ENCODE peak calls at places on chromosome X, in ten cellular contexts. X is heart left ventricle, I is H1, G is IMR-90, A is lower leg skin, Z is GM12892, V is NB4, K is breast epithelium, N is A549, M is K562. O is an unnamed sample.

GRCh38 chrX:67596839-67597790 is 53.3 kb downstream of the AR start:
- DNase-seq in X (no peak), I (no peak), G (no peak), A (no peak), Z (no peak), V (no peak), K (no peak), N (no peak), M (no peak), O (no peak)

GRCh38 chrX:47063179-47063578 is 15.1 kb upstream of the RGN start:
- DNase-seq in X (no peak), I (no peak), G (no peak), A (no peak), Z (no peak), V (no peak), K (no peak), N (no peak), M (no peak), O (no peak)

GRCh38 chrX:46953597-46953996 is 41.4 kb downstream of the JADE3 start:
- DNase-seq in X (no peak), I (no peak), G (no peak), A (no peak), Z (no peak), V (peak; percentile 50), K (no peak), N (no peak), M (no peak), O (no peak)

GRCh38 chrX:135974279-135974856 is 580 bp upstream of the MMGT1 start:
- DNase-seq in X (peak; percentile 72), I (peak; percentile 48), G (peak; percentile 52), A (peak; percentile 51), Z (peak; percentile 48), V (peak; percentile 80), K (no peak), N (peak; percentile 41), M (peak; percentile 74), O (no peak)

GRCh38 chrX:41386222-41386990 is 52.4 kb downstream of the DDX3X start:
- DNase-seq in X (no peak), I (no peak), G (peak; percentile 41), A (no peak), Z (no peak), V (no peak), K (no peak), N (no peak), M (no peak), O (no peak)

GRCh38 chrX:16125520-16126149 is 2.3 kb downstream of the GRPR start:
- DNase-seq in X (no peak), I (no peak), G (no peak), A (no peak), Z (no peak), V (no peak), K (no peak), N (no peak), M (no peak), O (no peak)

GRCh38 chrX:72247206-72247944 is 8.5 kb upstream of the ERCC6L start:
- DNase-seq in X (no peak), I (no peak), G (peak; percentile 27), A (no peak), Z (no peak), V (no peak), K (no peak), N (no peak), M (peak; percentile 56), O (no peak)

GRCh38 chrX:21373637-21374162 is 518 bp upstream of the CNKSR2 start:
- DNase-seq in X (peak; percentile 26), I (no peak), G (no peak), A (no peak), Z (no peak), V (no peak), K (no peak), N (peak; percentile 28), M (no peak), O (peak; percentile 3)

GRCh38 chrX:154398668-154399526 is 720 bp downstream of the RPL10 start:
- DNase-seq in X (peak; percentile 84), I (peak; percentile 64), G (peak; percentile 67), A (peak; percentile 84), Z (no peak), V (peak; percentile 90), K (peak; percentile 82), N (no peak), M (peak; percentile 92), O (peak; percentile 90)

GRCh38 chrX:1720826-1721225 is 106.0 kb downstream of the ASMT start:
- DNase-seq in X (no peak), I (no peak), G (no peak), A (no peak), Z (no peak), V (no peak), K (no peak), N (no peak), M (no peak), O (no peak)

GRCh38 chrX:85851418-85851817 is 195.9 kb downstream of the CHM start:
- DNase-seq in X (no peak), I (peak; percentile 46), G (peak; percentile 3), A (no peak), Z (no peak), V (no peak), K (no peak), N (peak; percentile 0), M (peak; percentile 39), O (peak; percentile 4)

GRCh38 chrX:133267621-133268020 is 49.5 kb upstream of the TFDP3 start:
- DNase-seq in X (no peak), I (no peak), G (no peak), A (no peak), Z (no peak), V (no peak), K (no peak), N (no peak), M (no peak), O (no peak)
- TF ChIP-seq POLR2A in X (no peak), I (no peak), G (no peak), A (no peak), Z (no peak), V (no peak), K (no peak), N (no peak), M (no peak), O (no peak)

DNA sequence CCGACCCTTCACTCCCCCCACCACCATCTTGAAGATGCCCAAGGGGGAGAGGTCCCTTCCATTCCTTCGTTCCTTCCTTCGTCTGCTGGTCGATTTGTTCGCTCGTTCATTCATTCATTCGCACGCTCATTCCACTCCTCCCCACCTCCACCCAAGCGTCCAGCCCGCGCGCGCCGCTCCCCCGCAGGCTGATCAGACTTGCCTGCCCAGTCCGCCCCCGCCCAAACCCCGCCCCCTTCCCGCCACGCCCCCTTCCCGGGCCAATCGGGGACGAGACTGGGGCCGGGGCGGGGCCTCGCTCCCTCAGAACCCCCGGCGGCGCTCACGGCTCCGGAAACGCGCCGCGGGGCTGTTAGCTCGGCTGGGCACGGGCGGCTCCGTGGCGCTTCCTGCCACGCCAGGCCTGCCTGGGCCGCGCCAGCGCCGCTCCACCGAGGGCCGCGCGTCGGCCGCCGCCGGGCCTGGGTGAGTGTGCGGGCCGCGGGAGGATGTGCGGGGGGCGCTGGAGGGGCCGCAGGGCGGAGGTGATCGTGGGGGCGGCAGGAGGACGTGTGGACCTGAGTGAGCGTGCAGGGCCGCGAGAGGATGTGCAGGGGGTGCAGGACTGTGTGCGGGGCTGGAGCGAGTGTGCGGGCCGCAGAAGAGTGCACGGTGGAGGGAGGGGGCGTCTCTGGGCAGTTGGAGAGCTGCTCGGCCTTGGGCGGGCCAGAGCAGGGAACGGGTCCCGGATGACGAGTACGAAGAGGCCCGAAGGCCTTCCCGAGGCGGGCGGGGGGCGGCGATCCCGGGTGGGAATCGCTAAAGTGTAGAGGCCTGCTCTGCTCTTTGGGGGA is at the start of gene ZNF275:
- DNase-seq in X (peak; percentile 75), I (peak; percentile 82), G (peak; percentile 61), A (peak; percentile 49), Z (peak; percentile 72), V (peak; percentile 85), K (peak; percentile 47), N (peak; percentile 65), M (peak; percentile 85), O (peak; percentile 84)
- TF ChIP-seq POLR2A in X (peak; percentile 61), I (no peak), G (peak; percentile 84), A (no peak), Z (peak; percentile 76), V (peak; percentile 67), K (no peak), N (peak; percentile 56), M (peak; percentile 54), O (peak; percentile 45)

GRCh38 chrX:49172280-49172780 is 632 bp downstream of the PLP2 start:
- DNase-seq in X (peak; percentile 71), I (peak; percentile 51), G (peak; percentile 20), A (peak; percentile 73), Z (no peak), V (peak; percentile 86), K (peak; percentile 63), N (no peak), M (peak; percentile 77), O (peak; percentile 92)
- TF ChIP-seq POLR2A in X (no peak), I (no peak), G (no peak), A (no peak), Z (no peak), V (no peak), K (no peak), N (peak; percentile 21), M (no peak), O (peak; percentile 46)

GRCh38 chrX:48908600-48908999 is 2.8 kb downstream of the SLC35A2 start:
- DNase-seq in X (no peak), I (no peak), G (no peak), A (no peak), Z (no peak), V (no peak), K (no peak), N (no peak), M (no peak), O (no peak)

GRCh38 chrX:48913605-48914366 is 2.3 kb upstream of the SLC35A2 start:
- DNase-seq in X (no peak), I (no peak), G (no peak), A (no peak), Z (no peak), V (no peak), K (no peak), N (no peak), M (no peak), O (no peak)

GRCh38 chrX:48909703-48910102 is 1.7 kb downstream of the SLC35A2 start:
- DNase-seq in X (no peak), I (no peak), G (no peak), A (no peak), Z (no peak), V (no peak), K (no peak), N (no peak), M (no peak), O (no peak)

GRCh38 chrX:48910926-48911406 is 480 bp downstream of the SLC35A2 start:
- DNase-seq in X (no peak), I (no peak), G (peak; percentile 21), A (no peak), Z (no peak), V (peak; percentile 62), K (no peak), N (no peak), M (peak; percentile 50), O (peak; percentile 57)

DNA sequence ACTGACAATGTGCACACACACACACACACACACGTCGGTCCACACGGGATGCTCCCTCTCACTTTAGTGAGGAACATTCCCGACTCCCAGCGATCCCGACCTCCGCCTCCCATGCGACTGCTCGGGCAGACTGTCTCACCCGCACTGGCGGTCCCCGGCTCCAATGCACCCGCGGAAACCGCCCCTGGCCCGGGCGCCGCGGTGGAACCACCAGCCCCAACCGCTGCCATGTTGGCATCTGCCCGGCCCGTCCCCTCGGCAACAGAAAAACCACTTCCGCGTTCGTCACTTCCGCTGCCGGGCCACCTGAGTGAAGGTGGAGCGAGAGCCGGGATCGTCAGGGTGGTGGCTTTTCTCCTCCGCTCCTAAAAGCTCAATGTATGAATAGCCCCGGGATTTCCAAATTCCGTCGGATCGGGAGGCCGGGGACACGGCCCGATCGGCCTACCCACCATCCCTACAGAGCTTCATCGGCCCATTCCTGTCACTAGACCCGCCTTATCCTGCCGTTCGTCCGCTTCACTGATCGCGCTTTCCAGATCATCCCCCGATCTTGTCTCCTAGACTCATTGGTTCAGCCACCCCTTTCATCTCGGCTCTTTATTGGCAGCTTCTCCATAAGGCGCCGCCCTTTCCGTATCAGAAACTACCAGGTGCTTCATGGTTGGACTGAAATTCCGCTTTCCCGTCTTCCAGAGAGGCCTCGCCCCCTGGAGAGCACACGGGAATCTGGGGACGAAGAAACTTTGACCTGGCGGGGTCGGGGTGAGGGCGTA is at the start of gene SLC35A2:
- DNase-seq in X (peak; percentile 78), I (peak; percentile 85), G (peak; percentile 64), A (peak; percentile 73), Z (peak; percentile 75), V (peak; percentile 75), K (peak; percentile 81), N (peak; percentile 79), M (peak; percentile 88), O (peak; percentile 85)
- TF ChIP-seq POLR2A in X (peak; percentile 58), I (no peak), G (peak; percentile 81), A (peak; percentile 17), Z (peak; percentile 71), V (peak; percentile 44), K (peak; percentile 51), N (peak; percentile 65), M (peak; percentile 85), O (peak; percentile 88)